ENCODE peak calls at places on chromosomes 6 and 20, in nine cellular contexts. Z is fibroblast of lung; X is HCT116; O is CD4-positive, CD25-positive, alpha-beta regulatory T cell; I is DND-41; W is kidney; H is ascending aorta; V is adrenal gland; P is effector memory CD4-positive, alpha-beta T cell. G is an unnamed sample. For H3K36me3, the result is how much of the 10 kb centered on the place peaks cover.

GRCh38 chr6:33885121-33886057 is 81.6 kb upstream of the MLN start:
- DNase-seq in V (no peak), I (no peak), O (no peak), W (peak), X (peak), H (no peak), Z (peak), P (no peak), G (no peak)

GRCh38 chr20:46811328-46812084 is 83.1 kb upstream of the EYA2 start:
- DNase-seq in Z (no peak), O (no peak), V (no peak), W (no peak), X (no peak), I (no peak), P (no peak), H (no peak), G (no peak)

GRCh38 chr6:104617541-104618072 is 242.1 kb downstream of the HACE1 start:
- DNase-seq in H (no peak), W (no peak), I (no peak), O (no peak), Z (no peak), X (no peak), V (no peak), P (no peak), G (no peak)

GRCh38 chr6:116572162-116572561 is 858 bp downstream of the RWDD1 start:
- DNase-seq in P (no peak), O (no peak), X (no peak), W (no peak), V (no peak), I (peak), H (no peak), Z (peak), G (no peak)

GRCh38 chr20:32158943-32159660 is 48.4 kb downstream of the PLAGL2 start:
- DNase-seq in P (no peak), V (no peak), H (no peak), X (no peak), Z (no peak), I (no peak), O (no peak), W (no peak), G (no peak)

GRCh38 chr6:154127638-154128037 is 88.6 kb downstream of the OPRM1 start:
- DNase-seq in Z (no peak), V (no peak), I (no peak), X (no peak), O (no peak), P (no peak), H (no peak), W (no peak), G (no peak)

GRCh38 chr20:34017610-34018009 is 23.9 kb downstream of the RALY start:
- DNase-seq in W (no peak), H (no peak), V (no peak), P (no peak), X (no peak), Z (peak), I (no peak), O (no peak), G (no peak)

GRCh38 chr6:157867155-157867559 is 44.1 kb downstream of the SNX9 start:
- DNase-seq in W (no peak), P (no peak), H (no peak), O (no peak), Z (peak), V (no peak), I (no peak), X (no peak), G (peak)

GRCh38 chr6:52155791-52156576 is 30.2 kb upstream of the IL17A start:
- DNase-seq in W (no peak), V (no peak), Z (peak), H (no peak), I (no peak), X (no peak), P (no peak), O (no peak), G (no peak)

GRCh38 chr6:52539607-52540006 is 37.3 kb downstream of the TRAM2 start:
- DNase-seq in W (no peak), X (no peak), O (no peak), P (no peak), I (no peak), H (no peak), Z (peak), V (no peak), G (no peak)

GRCh38 chr6:34586327-34587040 is 30.4 kb upstream of the SPDEF start:
- DNase-seq in Z (no peak), W (no peak), O (no peak), V (no peak), X (no peak), I (no peak), P (no peak), H (no peak), G (no peak)

GRCh38 chr20:53656653-53657288 is 63.1 kb upstream of the ZNF217 start:
- DNase-seq in I (no peak), P (no peak), O (no peak), V (no peak), W (no peak), X (no peak), Z (peak), H (no peak), G (no peak)

GRCh38 chr6:55925292-55925691 is 49.9 kb upstream of the BMP5 start:
- DNase-seq in P (no peak), I (no peak), V (no peak), O (no peak), X (peak), W (no peak), Z (peak), H (no peak), G (no peak)

GRCh38 chr6:62652692-62653328 is 366.8 kb upstream of the KHDRBS2 start:
- DNase-seq in W (no peak), V (no peak), Z (peak), O (no peak), X (peak), H (no peak), P (no peak), I (no peak), G (no peak)

GRCh38 chr6:24330137-24330732 is 27.6 kb downstream of the DCDC2 start:
- DNase-seq in O (no peak), H (no peak), I (no peak), P (no peak), X (no peak), Z (peak), V (no peak), W (no peak), G (no peak)

GRCh38 chr20:31930758-31931157 is 21.1 kb downstream of the PDRG1 start:
- DNase-seq in W (no peak), O (no peak), Z (no peak), V (no peak), P (no peak), H (no peak), X (no peak), I (no peak), G (no peak)

GRCh38 chr6:82778985-82779384 is 286.7 kb downstream of the UBE3D start:
- DNase-seq in H (no peak), X (no peak), P (no peak), O (no peak), W (no peak), V (no peak), Z (no peak), I (no peak), G (no peak)

GRCh38 chr6:159483259-159483658 is 209.8 kb downstream of the SOD2 start:
- DNase-seq in X (no peak), H (no peak), I (no peak), W (no peak), P (no peak), Z (no peak), V (no peak), O (no peak), G (no peak)

GRCh38 chr6:81373414-81373813 is 379.1 kb downstream of the TENT5A start:
- DNase-seq in W (no peak), X (no peak), V (no peak), I (no peak), H (no peak), P (no peak), Z (no peak), O (no peak), G (no peak)

GRCh38 chr20:37935435-37935834 is 32.5 kb downstream of the VSTM2L start:
- DNase-seq in H (no peak), X (no peak), I (no peak), V (no peak), O (no peak), Z (peak), W (no peak), P (no peak), G (no peak)

GRCh38 chr6:22476811-22477210 is 92.6 kb upstream of the HDGFL1 start:
- DNase-seq in I (no peak), P (no peak), W (no peak), H (no peak), V (no peak), Z (peak), X (no peak), O (no peak), G (no peak)

GRCh38 chr20:59377046-59377445 is 76.6 kb downstream of the EDN3 start:
- DNase-seq in W (no peak), H (no peak), I (no peak), V (no peak), O (no peak), P (no peak), X (no peak), Z (no peak), G (no peak)

DNA sequence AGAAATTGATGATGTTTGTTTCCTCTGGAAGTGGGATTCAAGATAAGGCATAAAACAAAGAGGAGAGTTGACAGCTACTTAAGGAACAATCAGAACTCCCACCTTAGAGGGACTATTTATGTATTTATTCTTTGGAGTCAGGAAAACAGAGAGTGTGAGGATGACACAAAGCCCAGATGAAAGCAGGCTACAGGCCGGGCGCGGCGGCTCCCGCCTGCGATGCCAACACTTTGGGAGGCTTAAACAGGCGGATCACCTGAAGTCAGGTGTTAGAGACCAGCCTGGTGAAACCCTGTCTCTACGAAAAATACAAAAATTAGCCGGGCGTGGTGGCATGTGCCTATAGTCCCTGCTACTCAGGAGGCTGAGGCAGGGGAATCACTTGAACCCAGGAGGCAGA is 393.0 kb upstream of the PLCB4 start:
- DNase-seq in V (no peak), W (no peak), Z (no peak), H (no peak), P (no peak), O (no peak), I (no peak), X (no peak), G (no peak)
- H3K36me3 ChIP-seq in V (under half), W (under half), Z (under half), H (under half), P (under half), O (under half), I (under half), X (under half), G (under half)

GRCh38 chr6:142171351-142171750 is 24.3 kb downstream of the VTA1 start:
- DNase-seq in V (no peak), W (no peak), Z (no peak), P (no peak), X (no peak), H (no peak), O (no peak), I (no peak), G (no peak)

GRCh38 chr6:142165227-142165626 is 18.2 kb downstream of the VTA1 start:
- DNase-seq in O (no peak), W (no peak), I (no peak), V (no peak), Z (no peak), P (no peak), H (no peak), X (no peak), G (no peak)

GRCh38 chr6:142167472-142167871 is 20.4 kb downstream of the VTA1 start:
- DNase-seq in I (no peak), P (no peak), H (no peak), W (no peak), Z (no peak), V (no peak), X (no peak), O (no peak), G (no peak)

GRCh38 chr6:142162780-142163179 is 15.7 kb downstream of the VTA1 start:
- DNase-seq in P (no peak), Z (no peak), W (no peak), V (no peak), I (no peak), O (no peak), X (no peak), H (no peak), G (no peak)

GRCh38 chr6:142167071-142167470 is 20.0 kb downstream of the VTA1 start:
- DNase-seq in I (no peak), V (no peak), P (no peak), W (no peak), O (no peak), Z (peak), X (no peak), H (no peak), G (no peak)
- H3K36me3 ChIP-seq in I (under half), V (under half), P (under half), W (under half), O (under half), Z (under half), X (under half), H (under half), G (under half)

GRCh38 chr6:31882344-31882743 is 3.5 kb upstream of the SLC44A4 start:
- DNase-seq in X (no peak), V (peak), I (no peak), W (peak), Z (peak), H (no peak), O (no peak), P (no peak), G (no peak)

GRCh38 chr6:31886426-31887068 is 7.8 kb upstream of the SLC44A4 start:
- DNase-seq in Z (no peak), P (no peak), V (no peak), W (peak), X (no peak), H (no peak), O (no peak), I (no peak), G (no peak)

GRCh38 chr6:31887173-31887572 is 8.4 kb upstream of the SLC44A4 start:
- DNase-seq in I (no peak), P (no peak), X (no peak), H (no peak), O (no peak), V (no peak), W (no peak), Z (no peak), G (no peak)

GRCh38 chr6:31883699-31884098 is 4.9 kb upstream of the SLC44A4 start:
- DNase-seq in H (no peak), I (no peak), W (no peak), P (no peak), O (no peak), X (no peak), Z (no peak), V (no peak), G (no peak)

GRCh38 chr6:31884528-31885035 is 5.8 kb upstream of the SLC44A4 start:
- DNase-seq in O (no peak), Z (no peak), I (no peak), P (no peak), X (no peak), V (no peak), W (peak), H (no peak), G (no peak)
- H3K36me3 ChIP-seq in O (half or more), Z (half or more), I (half or more), P (half or more), X (half or more), V (under half), W (half or more), H (half or more), G (half or more)

GRCh38 chr20:63886921-63887320 is 8.0 kb upstream of the DNAJC5 start:
- DNase-seq in P (no peak), I (no peak), V (no peak), H (no peak), O (no peak), X (no peak), Z (no peak), W (no peak), G (no peak)
- H3K36me3 ChIP-seq in P (half or more), I (half or more), V (under half), H (half or more), O (half or more), X (under half), Z (half or more), W (under half), G (under half)

DNA sequence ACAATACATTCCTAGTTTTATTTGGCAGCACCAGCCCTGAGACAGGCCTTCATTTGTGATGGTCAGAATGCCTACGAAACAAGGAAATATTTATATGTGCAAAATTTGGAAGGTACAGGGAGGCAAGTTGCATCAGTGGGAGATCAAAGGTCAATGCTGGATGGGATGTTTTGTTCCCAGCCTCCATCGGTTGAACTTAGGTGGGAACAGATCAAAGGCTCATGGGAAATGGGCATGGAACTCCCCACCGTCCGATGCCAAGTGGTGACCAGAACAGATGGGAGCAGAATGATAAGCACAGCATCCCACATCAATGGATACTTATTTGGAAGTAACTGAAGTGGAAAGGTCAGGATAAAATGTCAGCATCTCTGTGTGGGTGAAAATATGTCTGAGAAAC is 177.7 kb upstream of the TNFAIP3 start:
- DNase-seq in P (no peak), X (no peak), Z (no peak), W (no peak), I (no peak), V (no peak), O (no peak), H (no peak), G (no peak)
- H3K36me3 ChIP-seq in P (under half), X (under half), Z (under half), W (under half), I (under half), V (under half), O (under half), H (under half), G (under half)

GRCh38 chr20:50344232-50345071 is 153.8 kb downstream of the CEBPB start:
- DNase-seq in W (no peak), O (no peak), V (no peak), I (no peak), X (no peak), H (no peak), Z (no peak), P (no peak), G (no peak)
- H3K36me3 ChIP-seq in W (under half), O (under half), V (under half), I (under half), X (under half), H (under half), Z (under half), P (under half), G (under half)

G was measured in CD8-positive, alpha-beta T cell.